ENCODE peak calls at places on chromosomes 4 and X, in nine cellular contexts. F is left ventricle myocardium inferior, K is pancreas, H is fibroblast of lung, O is Peyer's patch, Q is IMR-90, U is sigmoid colon, R is lung, J is right atrium auricular region. G is an unnamed sample. For H3K36me3, the result is how much of the 10 kb centered on the place peaks cover.

GRCh38 chr4:128606173-128606572 is 203.3 kb upstream of the JADE1 start:
- DNase-seq in H (peak), R (no peak), O (no peak), Q (peak), F (no peak), U (no peak), K (no peak), J (no peak), G (no peak)

GRCh38 chr4:186291256-186291890 is 25.4 kb downstream of the F11 start:
- DNase-seq in K (no peak), H (no peak), U (no peak), O (no peak), R (no peak), Q (no peak), J (no peak), F (no peak), G (no peak)

GRCh38 chrX:136204571-136204970 is 46.6 kb downstream of the MAP7D3 start:
- DNase-seq in J (peak), F (no peak), R (peak), Q (peak), K (no peak), O (peak), H (peak), U (peak), G (no peak)

GRCh38 chr4:137390141-137390540 is 142.2 kb downstream of the PCDH18 start:
- DNase-seq in Q (peak), H (peak), O (no peak), F (no peak), U (no peak), J (no peak), K (no peak), R (no peak), G (no peak)

GRCh38 chrX:131270085-131270484 is 19.0 kb downstream of the IGSF1 start:
- DNase-seq in Q (no peak), R (no peak), F (no peak), K (no peak), H (no peak), J (no peak), O (no peak), U (no peak), G (no peak)

GRCh38 chrX:47208108-47208507 is 10.4 kb upstream of the CDK16 start:
- DNase-seq in R (no peak), K (no peak), H (no peak), J (no peak), F (no peak), U (no peak), Q (no peak), O (no peak), G (no peak)

GRCh38 chr4:6393544-6394475 is 78.6 kb downstream of the PPP2R2C start:
- DNase-seq in F (no peak), U (no peak), Q (no peak), K (no peak), H (no peak), J (no peak), R (no peak), O (no peak), G (no peak)

GRCh38 chrX:14673764-14674163 is 144.4 kb downstream of the GLRA2 start:
- DNase-seq in K (no peak), R (no peak), Q (peak), U (no peak), H (peak), J (no peak), F (no peak), O (peak), G (no peak)

GRCh38 chr4:158094413-158095110 is 78.3 kb downstream of the GASK1B start:
- DNase-seq in U (no peak), J (no peak), H (peak), R (no peak), F (no peak), Q (peak), K (peak), O (no peak), G (no peak)

GRCh38 chr4:38020386-38020785 is 60.2 kb downstream of the PTTG2 start:
- DNase-seq in R (no peak), F (no peak), O (no peak), K (no peak), U (peak), H (no peak), J (no peak), Q (no peak), G (no peak)
- H3K36me3 ChIP-seq in R (under half), F (under half), O (under half), K (under half), U (under half), H (under half), J (under half), Q (under half), G (under half)

DNA sequence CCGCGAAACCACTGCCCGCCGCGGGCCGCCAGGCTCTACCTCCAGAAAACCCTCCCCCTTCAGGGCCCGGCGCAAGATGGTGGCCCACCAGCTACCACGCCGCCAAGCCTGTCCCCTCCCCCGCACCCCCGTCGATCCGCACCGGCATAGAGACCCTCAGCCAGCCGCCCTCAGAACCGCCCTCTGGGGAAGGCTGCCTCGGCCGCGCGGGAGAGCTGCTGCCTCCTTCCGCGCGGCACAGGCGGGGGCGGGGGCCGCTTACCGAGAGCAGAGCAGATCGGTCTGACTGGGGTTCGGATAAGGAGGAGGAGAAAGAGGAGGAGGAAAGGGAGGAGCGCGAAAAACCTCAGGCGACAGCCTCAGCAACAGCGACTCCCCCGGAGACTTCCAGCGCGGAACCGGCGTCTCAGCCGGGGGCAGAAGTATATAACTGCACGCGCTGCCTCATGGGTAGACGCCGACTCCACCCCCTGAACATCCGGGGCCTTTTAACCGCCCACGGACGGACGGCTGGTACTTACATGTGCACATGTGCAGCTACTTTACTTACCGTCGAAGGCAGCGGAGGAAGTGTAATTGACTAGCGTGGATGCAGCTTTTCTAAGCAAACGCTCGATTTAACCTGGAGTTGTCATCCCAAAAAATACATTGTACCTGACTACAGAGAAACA is at the start of gene ZNF280C:
- DNase-seq in H (peak), Q (peak), U (peak), R (peak), F (peak), K (peak), J (peak), O (peak), G (peak)
- TF ChIP-seq CTCF in H (peak), Q (peak), U (no peak), R (no peak), F (peak), K (no peak), J (no peak), O (no peak), G (no peak)

GRCh38 chr4:94226763-94227162 is 19.1 kb downstream of the SMARCAD1 start:
- DNase-seq in F (no peak), R (no peak), U (no peak), K (no peak), Q (no peak), O (no peak), H (no peak), J (no peak), G (no peak)
- H3K36me3 ChIP-seq in F (under half), R (under half), U (under half), K (under half), Q (under half), O (under half), H (under half), J (under half), G (under half)

GRCh38 chr4:60805500-60806313 is 394.4 kb upstream of the ADGRL3 start:
- DNase-seq in K (no peak), F (no peak), J (no peak), Q (peak), H (peak), R (no peak), U (no peak), O (no peak), G (no peak)
- TF ChIP-seq CTCF in K (no peak), F (peak), J (no peak), Q (peak), H (peak), R (peak), U (no peak), O (peak), G (peak)

GRCh38 chrX:336227-336626 is 17.6 kb upstream of the GTPBP6 start:
- DNase-seq in Q (no peak), O (no peak), K (no peak), U (peak), H (no peak), J (no peak), F (no peak), R (no peak), G (no peak)

GRCh38 chrX:338281-338835 is 19.8 kb upstream of the GTPBP6 start:
- DNase-seq in F (peak), R (no peak), Q (no peak), K (no peak), J (no peak), U (peak), O (no peak), H (no peak), G (no peak)

GRCh38 chrX:338836-339400 is 20.3 kb upstream of the GTPBP6 start:
- DNase-seq in F (peak), J (no peak), K (no peak), U (peak), Q (no peak), R (no peak), H (no peak), O (no peak), G (no peak)

GRCh38 chrX:335758-336155 is 17.2 kb upstream of the GTPBP6 start:
- DNase-seq in O (no peak), U (peak), F (no peak), K (no peak), J (no peak), R (no peak), H (no peak), Q (no peak), G (no peak)

GRCh38 chrX:337331-337831 is 18.8 kb upstream of the GTPBP6 start:
- DNase-seq in R (no peak), U (peak), H (no peak), K (no peak), J (no peak), O (no peak), F (peak), Q (no peak), G (no peak)
- H3K36me3 ChIP-seq in R (under half), U (under half), H (under half), K (under half), J (under half), O (under half), F (half or more), Q (under half), G (under half)

GRCh38 chr4:17168571-17168970 is 270.1 kb upstream of the LDB2 start:
- DNase-seq in Q (peak), R (no peak), F (no peak), U (no peak), O (no peak), J (no peak), H (peak), K (no peak), G (no peak)

GRCh38 chr4:17169699-17170098 is 271.3 kb upstream of the LDB2 start:
- DNase-seq in K (no peak), J (no peak), F (no peak), R (no peak), Q (no peak), O (no peak), U (no peak), H (no peak), G (no peak)

GRCh38 chr4:17174751-17175150 is 276.3 kb upstream of the LDB2 start:
- DNase-seq in F (no peak), H (no peak), Q (no peak), U (no peak), R (no peak), O (no peak), K (no peak), J (no peak), G (no peak)

GRCh38 chr4:17173300-17173699 is 274.9 kb upstream of the LDB2 start:
- DNase-seq in H (no peak), J (no peak), F (no peak), R (no peak), U (no peak), O (no peak), Q (no peak), K (no peak), G (no peak)
- TF ChIP-seq CTCF in H (no peak), J (no peak), F (peak), R (no peak), U (no peak), O (no peak), Q (no peak), K (no peak), G (no peak)